ENCODE peak calls at places on chromosomes 2 and 18, in seven cellular contexts. B is breast epithelium, X is stomach, V is K562, C is prostate gland, U is HCT116, G is GM23338. F is an unnamed sample.

GRCh38 chr2:118168606-118169005 is 80.3 kb downstream of the INSIG2 start:
- DNase-seq in U (no peak), X (no peak), V (no peak), G (no peak), C (no peak), B (no peak), F (no peak)

GRCh38 chr2:111910609-111911277 is 12.3 kb downstream of the MERTK start:
- DNase-seq in B (no peak), V (no peak), U (no peak), G (no peak), C (no peak), X (peak; percentile 79), F (no peak)

GRCh38 chr18:52572036-52572750 is 232.2 kb downstream of the DCC start:
- DNase-seq in U (no peak), B (no peak), V (no peak), C (no peak), G (no peak), X (no peak), F (no peak)

GRCh38 chr2:189407161-189407943 is 33.9 kb upstream of the WDR75 start:
- DNase-seq in U (no peak), C (no peak), X (no peak), V (no peak), B (no peak), G (no peak), F (no peak)

GRCh38 chr2:217846321-217846743 is 156.5 kb downstream of the TNS1 start:
- DNase-seq in G (no peak), X (peak; percentile 42), V (no peak), U (no peak), B (no peak), C (no peak), F (peak; percentile 47)

GRCh38 chr2:222613715-222614331 is 42.1 kb downstream of the FARSB start:
- DNase-seq in X (no peak), V (peak; percentile 37), C (no peak), B (no peak), G (peak; percentile 76), U (peak; percentile 15), F (peak; percentile 23)

GRCh38 chr2:124973396-124973795 is 948.3 kb downstream of the CNTNAP5 start:
- DNase-seq in C (no peak), B (no peak), G (no peak), X (no peak), U (no peak), V (no peak), F (no peak)

GRCh38 chr2:95022309-95023221 is 2.9 kb upstream of the MAL start:
- DNase-seq in U (peak; percentile 34), V (peak; percentile 70), G (peak; percentile 84), X (peak; percentile 79), C (peak; percentile 24), B (peak; percentile 59), F (peak; percentile 70)

GRCh38 chr18:26867471-26867870 is 2.0 kb upstream of the AQP4 start:
- DNase-seq in V (no peak), X (no peak), U (no peak), B (no peak), G (no peak), C (no peak), F (no peak)

GRCh38 chr2:20185176-20186022 is 39.5 kb downstream of the SDC1 start:
- DNase-seq in V (no peak), G (no peak), U (no peak), B (no peak), X (no peak), C (no peak), F (no peak)

GRCh38 chr2:163943403-163944356 is 207.9 kb upstream of the FIGN start:
- DNase-seq in C (no peak), G (peak; percentile 61), V (no peak), X (no peak), B (no peak), U (no peak), F (no peak)

GRCh38 chr2:84905181-84906107 is at the start of gene TMSB10:
- DNase-seq in B (peak; percentile 89), X (peak; percentile 89), U (no peak), C (peak; percentile 86), V (peak; percentile 84), G (peak; percentile 64), F (peak; percentile 98)

GRCh38 chr2:109031481-109032228 is 42.6 kb upstream of the EDAR start:
- DNase-seq in U (no peak), C (peak; percentile 13), V (peak; percentile 60), G (peak; percentile 67), B (no peak), X (peak; percentile 53), F (peak; percentile 92)

GRCh38 chr2:7375901-7376300 is 458.7 kb downstream of the RNF144A start:
- DNase-seq in B (no peak), U (no peak), X (no peak), G (no peak), C (no peak), V (no peak), F (no peak)

GRCh38 chr2:130920417-130921030 is 83.8 kb downstream of the ARHGEF4 start:
- DNase-seq in B (no peak), X (peak; percentile 68), U (peak; percentile 62), G (peak; percentile 93), V (peak; percentile 71), C (peak; percentile 46), F (no peak)

GRCh38 chr2:48369971-48370370 is 160.0 kb upstream of the STON1 start:
- DNase-seq in X (no peak), G (peak; percentile 65), V (no peak), B (no peak), U (no peak), C (no peak), F (no peak)

GRCh38 chr18:12326711-12327460 is 18.8 kb downstream of the TUBB6 start:
- DNase-seq in G (no peak), U (no peak), X (no peak), C (no peak), B (no peak), V (no peak), F (no peak)

GRCh38 chr2:176555781-176556180 is 286.5 kb downstream of the MTX2 start:
- DNase-seq in U (peak; percentile 16), G (peak; percentile 56), C (no peak), X (no peak), B (no peak), V (no peak), F (no peak)

GRCh38 chr2:176554107-176555048 is 285.1 kb downstream of the MTX2 start:
- DNase-seq in U (peak; percentile 43), B (no peak), X (no peak), G (peak; percentile 85), C (no peak), V (peak; percentile 69), F (no peak)

GRCh38 chr2:176552456-176553135 is 283.4 kb downstream of the MTX2 start:
- DNase-seq in X (no peak), C (no peak), B (no peak), G (no peak), U (no peak), V (no peak), F (no peak)

GRCh38 chr2:176555112-176555511 is 285.9 kb downstream of the MTX2 start:
- DNase-seq in U (no peak), B (no peak), V (no peak), X (no peak), G (no peak), C (no peak), F (no peak)

DNA sequence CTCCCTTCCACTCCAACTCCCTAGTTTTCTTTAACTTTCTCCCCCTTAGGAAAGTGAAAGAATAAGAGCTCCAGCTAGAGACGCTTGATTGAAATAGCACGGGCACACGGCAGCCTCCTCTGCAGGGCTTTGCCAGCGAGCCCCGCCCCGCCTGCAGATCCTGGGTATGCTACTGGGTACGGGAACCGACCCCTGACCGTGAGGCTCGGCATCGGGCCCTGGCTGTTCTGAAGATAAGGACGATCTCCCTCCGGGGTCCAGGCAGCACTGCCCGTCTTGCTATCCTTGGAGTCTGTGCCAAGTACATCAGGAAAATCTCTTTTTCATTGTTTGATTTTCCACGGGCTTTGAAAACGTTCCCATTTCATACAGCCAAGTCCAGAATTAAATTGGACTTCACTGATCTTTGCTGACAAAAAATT is 284.5 kb downstream of the MTX2 start:
- DNase-seq in C (peak; percentile 30), U (peak; percentile 32), B (peak; percentile 54), V (no peak), X (peak; percentile 68), G (peak; percentile 54), F (peak; percentile 85)
- TF ChIP-seq CTCF in C (no peak), U (peak; percentile 28), B (no peak), V (no peak), X (no peak), G (no peak), F (no peak)

GRCh38 chr2:158969717-158970521 is 1.5 kb downstream of the TANC1 start:
- DNase-seq in G (peak; percentile 73), U (no peak), V (no peak), C (peak; percentile 54), X (peak; percentile 63), B (peak; percentile 58), F (no peak)
- TF ChIP-seq POLR2AphosphoS5 in G (peak; percentile 19), U (no peak), V (no peak), C (no peak), X (no peak), B (no peak), F (no peak)

DNA sequence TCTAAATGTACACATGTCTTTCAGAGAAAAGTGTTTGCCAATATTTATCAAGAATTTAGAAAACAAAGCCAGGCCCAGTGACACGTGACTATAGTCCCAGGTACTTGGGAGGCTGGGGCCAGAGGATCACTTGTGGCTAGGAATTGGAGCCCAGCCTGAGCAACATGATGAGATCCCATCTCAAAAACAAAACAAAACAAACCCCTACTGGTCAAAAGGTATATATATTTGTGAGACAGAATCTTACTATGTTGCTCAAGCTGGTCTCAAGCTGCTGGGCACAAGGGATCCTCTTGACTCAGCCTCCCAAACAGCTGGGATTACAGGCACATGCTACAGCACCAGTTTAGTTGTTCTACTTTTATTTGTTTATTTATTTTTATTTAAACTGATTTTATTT is 79.2 kb downstream of the ZDBF2 start:
- DNase-seq in U (peak; percentile 8), X (no peak), G (no peak), C (no peak), B (no peak), V (no peak), F (no peak)
- TF ChIP-seq CTCF in U (no peak), X (no peak), G (peak; percentile 25), C (no peak), B (no peak), V (no peak), F (no peak)

GRCh38 chr18:5646739-5647138 is 102.9 kb upstream of the EPB41L3 start:
- DNase-seq in G (no peak), U (no peak), X (no peak), C (no peak), B (no peak), V (no peak), F (no peak)
- TF ChIP-seq POLR2AphosphoS5 in G (no peak), U (no peak), X (no peak), C (no peak), B (no peak), V (no peak), F (no peak)

GRCh38 chr2:24830351-24830750 is 37.1 kb downstream of the CENPO start:
- DNase-seq in G (peak; percentile 55), X (no peak), C (no peak), U (peak; percentile 10), B (no peak), V (no peak), F (no peak)
- TF ChIP-seq CTCF in G (peak; percentile 38), X (no peak), C (no peak), U (peak; percentile 12), B (no peak), V (no peak), F (no peak)

GRCh38 chr18:79525556-79526467 is 130.1 kb downstream of the NFATC1 start:
- DNase-seq in V (no peak), U (no peak), G (no peak), X (peak; percentile 71), C (peak; percentile 82), B (peak; percentile 75), F (peak; percentile 83)
- TF ChIP-seq POLR2AphosphoS5 in V (no peak), U (no peak), G (no peak), X (no peak), C (peak; percentile 78), B (no peak), F (no peak)

GRCh38 chr2:112941753-112942653 is 31.0 kb downstream of the IL37 start:
- DNase-seq in C (peak; percentile 47), B (peak; percentile 68), G (peak; percentile 95), U (peak; percentile 64), X (peak; percentile 81), V (peak; percentile 88), F (peak; percentile 82)
- TF ChIP-seq CTCF in C (no peak), B (no peak), G (peak; percentile 89), U (peak; percentile 75), X (peak; percentile 58), V (peak; percentile 87), F (peak; percentile 69)